ENCODE peak calls at places on chromosome 4, in five cellular contexts. One of them, this sample, is unnamed. For H3K36me3, the result is how much of the 10 kb centered on the place peaks cover.

GRCh38 chr4:32499176-32499575 is 1779.0 kb downstream of the PCDH7 start:
- DNase-seq in NT2/D1: no peak
- DNase-seq in transverse colon: no peak
- DNase-seq in ovary: no peak
- DNase-seq in cardiac muscle cell: peak
- DNase-seq in this sample: no peak

GRCh38 chr4:1130318-1131186 is 17.2 kb upstream of the RNF212 start:
- DNase-seq in transverse colon: peak
- DNase-seq in cardiac muscle cell: peak
- DNase-seq in NT2/D1: peak
- DNase-seq in ovary: peak
- DNase-seq in this sample: peak

GRCh38 chr4:3676907-3677495 is 89.2 kb upstream of the ADRA2C start:
- DNase-seq in transverse colon: no peak
- DNase-seq in cardiac muscle cell: no peak
- DNase-seq in ovary: peak
- DNase-seq in NT2/D1: no peak
- DNase-seq in this sample: no peak

GRCh38 chr4:54586343-54586953 is 71.3 kb upstream of the KIT start:
- DNase-seq in ovary: no peak
- DNase-seq in transverse colon: peak
- DNase-seq in NT2/D1: no peak
- DNase-seq in cardiac muscle cell: peak
- DNase-seq in this sample: no peak

GRCh38 chr4:109560687-109561452 is 824 bp downstream of the MCUB start:
- DNase-seq in transverse colon: peak
- DNase-seq in NT2/D1: no peak
- DNase-seq in cardiac muscle cell: peak
- DNase-seq in ovary: peak
- DNase-seq in this sample: peak

GRCh38 chr4:146273204-146273901 is 59.0 kb downstream of the REELD1 start:
- DNase-seq in cardiac muscle cell: no peak
- DNase-seq in transverse colon: no peak
- DNase-seq in ovary: no peak
- DNase-seq in NT2/D1: no peak
- DNase-seq in this sample: no peak

GRCh38 chr4:188041721-188042120 is 46.1 kb downstream of the ZFP42 start:
- DNase-seq in transverse colon: no peak
- DNase-seq in NT2/D1: no peak
- DNase-seq in ovary: no peak
- DNase-seq in cardiac muscle cell: no peak
- DNase-seq in this sample: no peak

GRCh38 chr4:25144870-25145481 is 15.3 kb downstream of the SEPSECS start:
- DNase-seq in ovary: no peak
- DNase-seq in NT2/D1: no peak
- DNase-seq in cardiac muscle cell: peak
- DNase-seq in transverse colon: no peak
- DNase-seq in this sample: no peak

GRCh38 chr4:56149601-56150000 is 200.9 kb downstream of the CEP135 start:
- DNase-seq in ovary: no peak
- DNase-seq in cardiac muscle cell: peak
- DNase-seq in transverse colon: no peak
- DNase-seq in NT2/D1: no peak
- DNase-seq in this sample: no peak

GRCh38 chr4:24856586-24856985 is 56.3 kb downstream of the CCDC149 start:
- DNase-seq in transverse colon: no peak
- DNase-seq in NT2/D1: peak
- DNase-seq in ovary: no peak
- DNase-seq in cardiac muscle cell: peak
- DNase-seq in this sample: no peak

GRCh38 chr4:102525099-102525498 is 23.9 kb downstream of the NFKB1 start:
- DNase-seq in cardiac muscle cell: peak
- DNase-seq in NT2/D1: no peak
- DNase-seq in transverse colon: no peak
- DNase-seq in ovary: no peak
- DNase-seq in this sample: no peak

DNA sequence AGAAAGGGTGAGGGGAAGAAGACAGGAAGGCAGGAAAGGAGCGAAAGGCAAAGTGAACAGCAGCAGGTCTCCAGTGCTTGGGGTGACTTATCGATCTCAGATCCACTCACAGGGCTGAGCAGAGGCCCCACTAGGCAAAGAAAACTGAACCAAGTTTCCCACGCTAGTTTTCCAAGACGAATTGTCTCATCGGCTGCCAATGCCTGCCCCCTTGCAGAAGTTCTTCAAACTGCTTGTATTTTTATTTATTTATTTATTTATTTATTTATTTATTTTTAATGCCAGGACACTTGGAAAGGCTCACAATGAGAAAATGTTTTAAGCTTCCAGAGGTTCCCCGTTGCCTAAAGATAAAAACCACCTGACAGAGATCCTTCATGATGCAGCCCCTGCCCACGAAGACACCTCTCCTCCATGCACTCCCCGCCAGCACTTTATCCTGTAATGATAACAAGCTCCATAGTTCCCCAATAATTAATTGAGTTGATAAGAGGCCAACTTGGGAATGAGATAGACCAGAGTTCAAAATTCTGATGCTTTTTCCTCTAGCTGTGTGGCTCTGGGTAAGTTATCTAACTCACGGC is 43.2 kb downstream of the QDPR start:
- DNase-seq in transverse colon: no peak
- DNase-seq in cardiac muscle cell: peak
- DNase-seq in ovary: peak
- DNase-seq in NT2/D1: peak
- DNase-seq in this sample: peak
- H3K36me3 ChIP-seq in transverse colon: under half
- H3K36me3 ChIP-seq in cardiac muscle cell: under half
- H3K36me3 ChIP-seq in ovary: under half
- H3K36me3 ChIP-seq in NT2/D1: under half
- H3K36me3 ChIP-seq in this sample: under half

GRCh38 chr4:154586296-154587033 is 4.1 kb downstream of the FGA start:
- DNase-seq in transverse colon: no peak
- DNase-seq in ovary: no peak
- DNase-seq in cardiac muscle cell: no peak
- DNase-seq in NT2/D1: no peak
- DNase-seq in this sample: no peak
- H3K36me3 ChIP-seq in transverse colon: under half
- H3K36me3 ChIP-seq in ovary: under half
- H3K36me3 ChIP-seq in cardiac muscle cell: under half
- H3K36me3 ChIP-seq in NT2/D1: under half
- H3K36me3 ChIP-seq in this sample: under half

DNA sequence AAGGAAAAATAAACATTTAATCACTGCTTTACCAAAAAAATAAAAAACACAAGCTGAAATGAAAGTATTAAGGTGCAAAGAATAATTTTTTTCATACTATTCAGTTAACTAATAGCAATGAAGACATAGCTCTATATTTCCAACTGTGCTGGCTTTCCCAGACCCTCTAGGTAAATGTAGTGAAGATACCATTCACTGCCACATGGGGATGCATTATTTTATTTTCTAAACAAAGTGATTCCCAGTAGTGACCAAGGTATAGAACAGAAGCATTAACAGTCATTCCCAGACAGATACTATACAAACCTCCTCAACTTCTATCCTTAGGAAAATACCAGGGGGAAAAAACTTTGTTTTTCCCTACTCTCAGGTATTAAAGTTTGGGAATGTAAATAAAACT is 39.4 kb downstream of the ANTXR2 start:
- DNase-seq in NT2/D1: no peak
- DNase-seq in cardiac muscle cell: no peak
- DNase-seq in ovary: no peak
- DNase-seq in transverse colon: no peak
- DNase-seq in this sample: no peak
- H3K36me3 ChIP-seq in NT2/D1: under half
- H3K36me3 ChIP-seq in cardiac muscle cell: under half
- H3K36me3 ChIP-seq in ovary: under half
- H3K36me3 ChIP-seq in transverse colon: under half
- H3K36me3 ChIP-seq in this sample: half or more

GRCh38 chr4:185106353-185106752 is 36.7 kb upstream of the SLC25A4 start:
- DNase-seq in transverse colon: no peak
- DNase-seq in cardiac muscle cell: no peak
- DNase-seq in NT2/D1: no peak
- DNase-seq in ovary: no peak
- DNase-seq in this sample: no peak
- H3K36me3 ChIP-seq in transverse colon: under half
- H3K36me3 ChIP-seq in cardiac muscle cell: under half
- H3K36me3 ChIP-seq in NT2/D1: under half
- H3K36me3 ChIP-seq in ovary: under half
- H3K36me3 ChIP-seq in this sample: under half

GRCh38 chr4:105433421-105433820 is 40.4 kb downstream of the PPA2 start:
- DNase-seq in cardiac muscle cell: no peak
- DNase-seq in ovary: no peak
- DNase-seq in transverse colon: no peak
- DNase-seq in NT2/D1: no peak
- DNase-seq in this sample: no peak

GRCh38 chr4:105434940-105435339 is 38.9 kb downstream of the PPA2 start:
- DNase-seq in cardiac muscle cell: no peak
- DNase-seq in ovary: no peak
- DNase-seq in transverse colon: no peak
- DNase-seq in NT2/D1: no peak
- DNase-seq in this sample: no peak

GRCh38 chr4:105440890-105441289 is 33.0 kb downstream of the PPA2 start:
- DNase-seq in ovary: no peak
- DNase-seq in NT2/D1: no peak
- DNase-seq in cardiac muscle cell: no peak
- DNase-seq in transverse colon: no peak
- DNase-seq in this sample: no peak

GRCh38 chr4:105432438-105432837 is 41.4 kb downstream of the PPA2 start:
- DNase-seq in cardiac muscle cell: no peak
- DNase-seq in ovary: no peak
- DNase-seq in NT2/D1: no peak
- DNase-seq in transverse colon: no peak
- DNase-seq in this sample: no peak

GRCh38 chr4:105436414-105436813 is 37.4 kb downstream of the PPA2 start:
- DNase-seq in NT2/D1: no peak
- DNase-seq in cardiac muscle cell: no peak
- DNase-seq in transverse colon: no peak
- DNase-seq in ovary: no peak
- DNase-seq in this sample: no peak
- H3K36me3 ChIP-seq in NT2/D1: under half
- H3K36me3 ChIP-seq in cardiac muscle cell: under half
- H3K36me3 ChIP-seq in transverse colon: under half
- H3K36me3 ChIP-seq in ovary: under half
- H3K36me3 ChIP-seq in this sample: under half